ENCODE peak calls at places on chromosomes 16 and 17, in nine cellular contexts. V is GM23338, I is K562, C is mesendoderm, R is A549, G is GM23248, D is hepatocyte, O is PC-9, M is IMR-90. F is an unnamed sample.

GRCh38 chr17:72726936-72727335 is 365.6 kb downstream of the SLC39A11 start:
- DNase-seq in R (no peak), G (no peak), I (no peak), M (peak), C (no peak), V (no peak), O (no peak), D (no peak), F (peak)

GRCh38 chr16:64225036-64225435 is 896.8 kb downstream of the CDH11 start:
- DNase-seq in G (no peak), M (no peak), D (no peak), I (no peak), V (no peak), C (no peak), R (no peak), O (no peak), F (no peak)

GRCh38 chr16:72428611-72429376 is 256.8 kb upstream of the PMFBP1 start:
- DNase-seq in O (no peak), I (no peak), C (no peak), R (no peak), V (no peak), D (no peak), G (no peak), M (no peak), F (no peak)

GRCh38 chr17:14198013-14198412 is 38.6 kb downstream of the CDRT15 start:
- DNase-seq in C (peak), D (peak), I (no peak), M (no peak), G (no peak), O (no peak), V (peak), R (no peak), F (no peak)

GRCh38 chr16:28915181-28915580 is 9.9 kb downstream of the RABEP2 start:
- DNase-seq in V (no peak), O (no peak), C (no peak), R (no peak), D (no peak), I (no peak), M (peak), G (peak), F (no peak)

GRCh38 chr17:7475764-7476422 is 3.5 kb downstream of the ZBTB4 start:
- DNase-seq in M (peak), V (no peak), C (no peak), D (peak), G (peak), R (no peak), I (peak), O (no peak), F (no peak)

GRCh38 chr17:14038206-14038605 is 31.1 kb upstream of the COX10 start:
- DNase-seq in G (peak), R (no peak), I (peak), O (no peak), V (no peak), C (peak), D (no peak), M (peak), F (no peak)

GRCh38 chr16:87702325-87702811 is 63.4 kb downstream of the KLHDC4 start:
- DNase-seq in C (peak), O (no peak), M (peak), G (peak), D (peak), I (peak), V (peak), R (peak), F (no peak)

GRCh38 chr16:25224731-25225319 is 8.1 kb downstream of the AQP8 start:
- DNase-seq in G (no peak), C (no peak), V (no peak), M (no peak), D (no peak), O (no peak), R (no peak), I (no peak), F (no peak)

GRCh38 chr16:48613061-48613957 is 3.3 kb upstream of the N4BP1 start:
- DNase-seq in V (peak), I (no peak), M (peak), R (no peak), O (no peak), G (peak), C (peak), D (peak), F (peak)

GRCh38 chr17:2685696-2686095 is 25.9 kb downstream of the CLUH start:
- DNase-seq in G (no peak), O (no peak), I (peak), M (no peak), V (no peak), R (no peak), D (no peak), C (no peak), F (no peak)

GRCh38 chr16:27177031-27177774 is 26.1 kb upstream of the KDM8 start:
- DNase-seq in C (no peak), D (no peak), O (no peak), M (peak), G (peak), R (no peak), V (no peak), I (no peak), F (peak)

GRCh38 chr17:72520665-72521303 is 400.0 kb downstream of the SOX9 start:
- DNase-seq in V (no peak), R (no peak), C (no peak), I (no peak), D (no peak), M (no peak), O (no peak), G (no peak), F (no peak)

DNA sequence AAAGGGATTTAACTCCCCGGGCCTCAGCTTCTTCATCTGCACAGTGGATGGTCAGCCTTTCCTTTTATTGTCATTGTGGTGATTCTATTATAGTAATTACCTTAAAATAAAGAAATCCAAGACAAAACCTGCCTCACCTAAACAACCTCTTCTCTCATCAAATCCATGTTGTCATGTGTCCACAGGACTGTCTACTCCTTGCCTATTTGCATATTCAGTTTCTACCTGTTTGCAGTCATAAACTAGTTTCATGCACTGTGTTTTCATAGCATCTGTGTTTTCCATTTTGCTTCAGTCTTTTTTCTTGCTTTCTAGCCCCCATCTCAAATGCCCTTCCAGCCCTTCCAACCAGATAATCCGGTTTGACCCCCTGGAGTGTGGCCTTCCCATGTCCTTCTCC is 44.3 kb upstream of the CPNE2 start:
- DNase-seq in R (no peak), V (no peak), I (no peak), O (no peak), M (no peak), D (no peak), G (no peak), C (no peak), F (no peak)
- H3K4me2 ChIP-seq in R (no peak), V (no peak), I (no peak), O (no peak), M (no peak), D (no peak), G (no peak), C (no peak), F (no peak)

GRCh38 chr17:79414063-79414462 is 196.8 kb downstream of the RBFOX3 start:
- DNase-seq in I (no peak), R (no peak), M (no peak), D (no peak), O (no peak), C (no peak), G (no peak), V (no peak), F (no peak)
- H3K4me2 ChIP-seq in I (no peak), R (no peak), M (no peak), D (no peak), O (no peak), C (no peak), G (no peak), V (no peak), F (no peak)

DNA sequence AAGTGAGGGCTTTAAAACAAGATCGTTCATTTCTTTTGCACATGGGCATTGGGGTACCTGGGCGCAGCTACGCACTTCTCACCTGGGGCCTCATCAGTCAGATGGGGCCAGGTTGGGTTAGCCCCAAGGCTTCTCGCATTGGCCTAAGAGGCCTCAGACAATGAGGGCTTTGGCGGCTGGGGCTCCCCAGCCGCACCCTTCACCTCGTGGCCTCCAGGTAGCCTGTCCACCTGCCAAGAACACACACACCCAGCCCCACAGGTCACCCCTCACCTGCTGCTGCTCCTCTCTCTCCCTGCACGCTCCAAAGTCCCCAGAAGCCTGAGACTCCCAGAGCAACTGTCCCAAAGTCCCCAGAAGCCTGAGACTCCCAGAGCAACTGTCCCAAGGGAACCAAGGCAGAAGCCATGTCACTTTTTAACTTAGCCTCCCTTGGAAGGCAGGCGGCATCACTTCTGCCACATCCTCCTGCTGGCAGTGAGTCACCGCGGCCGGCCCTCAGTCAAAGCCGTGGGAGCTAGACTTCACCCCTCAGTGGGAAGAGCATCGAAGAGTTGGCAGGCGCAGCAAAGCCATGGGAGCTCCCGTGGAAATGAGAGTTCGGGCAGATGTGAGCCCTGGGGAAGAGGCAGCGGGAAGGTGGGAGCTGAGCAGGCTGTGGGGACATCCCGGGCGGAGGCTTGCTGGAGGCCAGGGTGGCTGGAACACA is 78.9 kb upstream of the PLCG2 start:
- DNase-seq in D (no peak), M (peak), C (no peak), O (no peak), V (no peak), I (no peak), R (no peak), G (no peak), F (no peak)
- H3K4me2 ChIP-seq in D (no peak), M (no peak), C (no peak), O (no peak), V (no peak), I (no peak), R (no peak), G (no peak), F (no peak)

GRCh38 chr16:15597135-15597534 is 45.8 kb downstream of the MARF1 start:
- DNase-seq in O (no peak), C (no peak), D (no peak), G (no peak), I (no peak), R (no peak), M (no peak), V (no peak), F (no peak)

GRCh38 chr16:15592324-15592723 is 50.6 kb downstream of the MARF1 start:
- DNase-seq in C (no peak), M (no peak), D (no peak), I (no peak), R (no peak), G (no peak), V (no peak), O (peak), F (no peak)

GRCh38 chr16:15597822-15598647 is 44.9 kb downstream of the MARF1 start:
- DNase-seq in V (no peak), D (no peak), C (no peak), M (no peak), I (no peak), G (no peak), O (no peak), R (no peak), F (no peak)

GRCh38 chr16:15598648-15599190 is 44.2 kb downstream of the MARF1 start:
- DNase-seq in O (no peak), V (no peak), I (no peak), R (no peak), D (no peak), C (no peak), M (no peak), G (no peak), F (no peak)

DNA sequence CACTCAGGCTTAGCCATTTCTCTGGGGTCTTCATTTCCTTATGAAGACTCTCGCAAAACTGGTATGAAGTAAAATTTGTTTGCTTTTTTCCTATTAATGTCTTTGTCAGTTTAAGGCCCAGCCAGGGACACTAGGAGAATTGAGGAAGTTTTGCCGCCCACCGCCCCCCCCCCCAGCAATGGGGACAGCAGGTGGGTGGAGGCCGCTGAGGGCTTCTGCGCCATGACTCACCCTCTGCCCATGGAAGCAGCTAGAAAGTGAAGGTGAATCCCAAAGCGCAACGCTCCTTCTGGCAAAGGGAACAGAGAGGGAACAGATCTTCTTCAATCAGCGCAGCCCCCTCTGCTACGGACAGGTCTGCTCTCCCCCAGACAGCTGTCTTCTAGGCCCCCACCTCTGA is 49.7 kb downstream of the MARF1 start:
- DNase-seq in O (no peak), D (no peak), I (peak), C (no peak), R (no peak), V (no peak), G (no peak), M (no peak), F (no peak)
- H3K4me2 ChIP-seq in O (no peak), D (no peak), I (no peak), C (no peak), R (no peak), V (no peak), G (no peak), M (no peak), F (no peak)

DNA sequence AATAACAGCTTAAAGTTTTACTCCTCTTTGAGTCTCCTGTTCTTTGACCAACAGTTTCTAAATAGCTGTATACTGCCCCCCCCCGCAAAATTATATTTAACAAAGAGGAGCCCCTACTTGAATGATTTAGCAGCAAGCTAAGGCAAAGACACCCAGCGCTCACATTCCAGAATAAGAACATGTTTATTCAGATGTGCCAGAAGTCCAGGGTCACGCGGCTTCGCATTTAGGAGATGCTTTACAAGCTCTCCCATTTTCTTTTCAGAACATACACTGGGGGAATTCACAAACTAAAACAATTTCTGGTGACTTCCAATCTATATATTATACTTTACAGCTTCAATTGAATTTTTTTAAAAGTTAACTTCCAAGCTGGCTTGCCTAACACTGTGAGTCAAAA is 5.3 kb downstream of the PLD6 start:
- DNase-seq in O (no peak), I (no peak), V (no peak), C (no peak), R (no peak), G (no peak), D (no peak), M (peak), F (no peak)
- H3K4me2 ChIP-seq in O (no peak), I (no peak), V (no peak), C (no peak), R (no peak), G (no peak), D (peak), M (peak), F (no peak)

DNA sequence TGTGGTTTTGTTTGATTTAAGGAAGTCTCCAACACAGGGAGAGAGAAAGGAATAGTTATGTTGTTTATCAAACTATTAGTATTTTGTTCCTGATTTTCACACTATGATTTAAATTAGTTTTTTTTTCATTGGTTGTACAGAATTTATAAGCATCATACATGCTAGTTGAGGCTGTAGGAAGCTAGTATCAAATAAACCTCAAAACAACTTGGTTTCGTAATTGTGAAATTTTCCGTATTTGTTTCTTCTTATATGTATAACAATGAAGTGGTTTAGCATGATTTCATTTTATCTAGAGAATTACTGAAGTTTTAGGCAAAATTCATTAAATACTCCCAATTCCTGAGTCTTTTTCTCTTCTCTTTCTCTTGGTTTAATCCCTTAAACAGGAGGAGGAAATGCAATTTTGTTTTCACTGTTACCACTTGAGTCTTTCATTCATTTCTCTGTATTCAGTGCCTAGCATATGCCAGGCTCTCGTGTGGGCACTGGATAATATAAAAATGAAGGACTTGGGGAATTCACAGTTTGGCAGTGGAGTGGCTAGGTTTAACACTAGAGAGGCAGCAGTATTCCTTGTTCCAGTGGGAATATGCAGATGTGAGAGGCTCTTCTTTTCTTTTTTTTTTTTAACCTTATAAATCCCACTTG is 1.8 kb downstream of the CYLD start:
- DNase-seq in V (no peak), C (no peak), G (peak), D (no peak), R (no peak), I (no peak), M (no peak), O (no peak), F (no peak)
- H3K4me2 ChIP-seq in V (peak), C (no peak), G (peak), D (peak), R (peak), I (no peak), M (peak), O (peak), F (peak)

DNA sequence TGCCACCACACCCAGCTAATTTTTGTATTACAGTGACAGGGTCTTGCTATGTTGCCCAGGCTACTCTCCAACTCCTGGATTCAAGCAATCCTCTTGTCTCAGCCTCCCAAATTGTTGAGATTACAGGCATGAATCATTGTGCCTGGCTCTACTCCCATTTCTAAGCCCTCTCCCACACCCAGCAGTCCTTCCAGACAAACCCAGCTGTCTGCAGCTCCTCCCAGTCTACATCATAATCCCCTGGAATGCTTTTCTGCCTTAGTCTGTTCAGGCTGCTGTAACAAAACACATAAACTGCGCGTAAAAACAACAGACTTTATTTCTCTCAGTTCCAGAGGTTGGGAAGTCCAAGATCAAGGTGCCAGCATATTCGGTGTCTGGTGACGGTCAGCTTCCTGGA is 144.5 kb downstream of the GRIN2A start:
- DNase-seq in D (no peak), R (no peak), I (no peak), V (no peak), C (peak), G (no peak), M (no peak), O (no peak), F (no peak)
- H3K4me2 ChIP-seq in D (no peak), R (no peak), I (no peak), V (peak), C (no peak), G (no peak), M (no peak), O (no peak), F (no peak)

GRCh38 chr17:55037828-55038227 is 69.3 kb downstream of the STXBP4 start:
- DNase-seq in C (peak), R (no peak), D (no peak), O (no peak), I (no peak), V (no peak), M (no peak), G (no peak), F (no peak)
- H3K4me2 ChIP-seq in C (no peak), R (no peak), D (no peak), O (no peak), I (no peak), V (no peak), M (no peak), G (no peak), F (no peak)